ENCODE peak calls at places on chromosomes 1 and 21, in seven cellular contexts. V, F, Q, T, O, H and L are unnamed samples.

GRCh38 chr1:109535971-109536491 is 3.6 kb upstream of the GPR61 start:
- DNase-seq in V (no peak), F (no peak), Q (peak), T (no peak), O (no peak), H (peak), L (no peak)

GRCh38 chr1:226674892-226675719 is 64.0 kb downstream of the ITPKB start:
- DNase-seq in V (no peak), F (peak), Q (peak), T (no peak), O (no peak), H (peak), L (no peak)

GRCh38 chr1:14578156-14578555 is 20.3 kb upstream of the KAZN start:
- DNase-seq in V (no peak), F (no peak), Q (no peak), T (peak), O (no peak), H (no peak), L (no peak)

GRCh38 chr21:44525431-44526095 is 14.4 kb downstream of the KRTAP10-1 start:
- DNase-seq in V (peak), F (no peak), Q (peak), T (no peak), O (no peak), H (no peak), L (no peak)

GRCh38 chr1:25944986-25945385 is 38.8 kb upstream of the STMN1 start:
- DNase-seq in V (no peak), F (no peak), Q (no peak), T (no peak), O (no peak), H (no peak), L (no peak)

GRCh38 chr1:33152685-33153432 is 29.0 kb downstream of the TRIM62 start:
- DNase-seq in V (peak), F (no peak), Q (peak), T (no peak), O (peak), H (peak), L (no peak)

GRCh38 chr1:202888204-202888506 is 794 bp downstream of the RABIF start:
- DNase-seq in V (no peak), F (no peak), Q (no peak), T (peak), O (no peak), H (no peak), L (no peak)

GRCh38 chr1:96060621-96061020 is 661.0 kb upstream of the PTBP2 start:
- DNase-seq in V (no peak), F (no peak), Q (no peak), T (no peak), O (peak), H (no peak), L (no peak)

GRCh38 chr1:3869751-3870301 is 12.6 kb downstream of the DFFB start:
- DNase-seq in V (no peak), F (no peak), Q (no peak), T (peak), O (peak), H (no peak), L (no peak)

GRCh38 chr1:107992341-107992740 is 27.4 kb upstream of the VAV3 start:
- DNase-seq in V (no peak), F (no peak), Q (no peak), T (no peak), O (no peak), H (no peak), L (no peak)

GRCh38 chr1:108753363-108753762 is 6.9 kb downstream of the STXBP3 start:
- DNase-seq in V (no peak), F (no peak), Q (no peak), T (no peak), O (no peak), H (no peak), L (no peak)

GRCh38 chr1:170583186-170583585 is 51.2 kb downstream of the GORAB start:
- DNase-seq in V (no peak), F (no peak), Q (no peak), T (no peak), O (no peak), H (no peak), L (no peak)

GRCh38 chr1:229408458-229409037 is 25.3 kb downstream of the ACTA1 start:
- DNase-seq in V (no peak), F (no peak), Q (no peak), T (no peak), O (peak), H (peak), L (no peak)

GRCh38 chr1:166133276-166133841 is 33.4 kb downstream of the FAM78B start:
- DNase-seq in V (no peak), F (no peak), Q (no peak), T (no peak), O (peak), H (no peak), L (no peak)

GRCh38 chr1:157170677-157171515 is 32.7 kb upstream of the ETV3 start:
- DNase-seq in V (no peak), F (no peak), Q (no peak), T (no peak), O (peak), H (peak), L (no peak)

GRCh38 chr1:172429324-172430127 is 9.0 kb downstream of the C1orf105 start:
- DNase-seq in V (no peak), F (peak), Q (no peak), T (peak), O (peak), H (no peak), L (no peak)

GRCh38 chr1:70608815-70609214 is 197.7 kb downstream of the CTH start:
- DNase-seq in V (no peak), F (no peak), Q (no peak), T (no peak), O (no peak), H (no peak), L (no peak)

GRCh38 chr21:14736162-14736561 is 190.0 kb upstream of the SAMSN1 start:
- DNase-seq in V (no peak), F (no peak), Q (no peak), T (no peak), O (no peak), H (no peak), L (no peak)
- H3K27ac ChIP-seq in V (no peak), F (no peak), Q (no peak), T (no peak), O (no peak), H (no peak), L (no peak)

GRCh38 chr21:41166947-41167346 is 1.0 kb upstream of the BACE2 start:
- DNase-seq in V (peak), F (no peak), Q (peak), T (no peak), O (peak), H (peak), L (no peak)
- H3K27ac ChIP-seq in V (peak), F (no peak), Q (peak), T (no peak), O (no peak), H (peak), L (peak)

GRCh38 chr1:29700522-29700921 is 464.2 kb downstream of the PTPRU start:
- DNase-seq in V (no peak), F (no peak), Q (no peak), T (no peak), O (no peak), H (no peak), L (no peak)

GRCh38 chr1:29697391-29697780 is 461.1 kb downstream of the PTPRU start:
- DNase-seq in V (no peak), F (no peak), Q (no peak), T (no peak), O (no peak), H (no peak), L (no peak)

GRCh38 chr1:29698033-29698432 is 461.7 kb downstream of the PTPRU start:
- DNase-seq in V (no peak), F (no peak), Q (no peak), T (peak), O (peak), H (peak), L (no peak)

GRCh38 chr1:29696656-29697390 is 460.5 kb downstream of the PTPRU start:
- DNase-seq in V (no peak), F (no peak), Q (no peak), T (no peak), O (no peak), H (no peak), L (no peak)

GRCh38 chr1:29698626-29699025 is 462.3 kb downstream of the PTPRU start:
- DNase-seq in V (no peak), F (no peak), Q (no peak), T (no peak), O (no peak), H (no peak), L (no peak)
- H3K27ac ChIP-seq in V (no peak), F (no peak), Q (no peak), T (no peak), O (no peak), H (no peak), L (no peak)

DNA sequence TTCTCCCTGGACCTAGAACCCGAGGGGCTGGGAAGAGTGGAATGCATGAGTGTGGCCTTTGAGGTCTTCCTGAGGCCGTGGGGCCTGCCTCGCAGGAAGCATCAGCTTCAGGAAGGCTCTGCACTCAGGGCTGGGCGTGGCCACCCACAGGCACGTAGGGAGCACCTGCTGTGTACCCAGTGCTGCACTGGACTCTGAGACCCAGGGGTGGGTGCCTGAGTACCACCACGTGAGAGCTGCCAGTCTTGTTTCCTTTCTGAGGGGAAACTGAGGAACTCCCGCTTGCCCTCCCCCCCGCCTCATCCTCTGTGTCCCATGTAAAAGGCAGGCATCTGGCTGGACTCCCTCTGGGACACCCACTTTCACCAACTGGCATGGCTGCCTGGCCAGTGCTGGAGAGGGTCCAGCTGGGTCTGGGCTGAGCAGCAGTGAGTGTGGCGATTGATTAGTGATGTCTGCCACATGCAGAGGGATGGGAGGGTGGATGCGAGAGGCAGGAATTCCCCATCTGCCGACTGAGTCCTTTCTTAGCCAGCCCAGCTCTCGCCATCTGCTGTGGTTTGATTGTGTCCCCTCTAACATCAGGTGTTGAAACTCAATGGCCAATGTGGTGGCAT is 30.2 kb upstream of the TTC34 start:
- DNase-seq in V (no peak), F (no peak), Q (no peak), T (no peak), O (no peak), H (no peak), L (no peak)
- H3K27ac ChIP-seq in V (no peak), F (no peak), Q (no peak), T (no peak), O (no peak), H (no peak), L (no peak)

DNA sequence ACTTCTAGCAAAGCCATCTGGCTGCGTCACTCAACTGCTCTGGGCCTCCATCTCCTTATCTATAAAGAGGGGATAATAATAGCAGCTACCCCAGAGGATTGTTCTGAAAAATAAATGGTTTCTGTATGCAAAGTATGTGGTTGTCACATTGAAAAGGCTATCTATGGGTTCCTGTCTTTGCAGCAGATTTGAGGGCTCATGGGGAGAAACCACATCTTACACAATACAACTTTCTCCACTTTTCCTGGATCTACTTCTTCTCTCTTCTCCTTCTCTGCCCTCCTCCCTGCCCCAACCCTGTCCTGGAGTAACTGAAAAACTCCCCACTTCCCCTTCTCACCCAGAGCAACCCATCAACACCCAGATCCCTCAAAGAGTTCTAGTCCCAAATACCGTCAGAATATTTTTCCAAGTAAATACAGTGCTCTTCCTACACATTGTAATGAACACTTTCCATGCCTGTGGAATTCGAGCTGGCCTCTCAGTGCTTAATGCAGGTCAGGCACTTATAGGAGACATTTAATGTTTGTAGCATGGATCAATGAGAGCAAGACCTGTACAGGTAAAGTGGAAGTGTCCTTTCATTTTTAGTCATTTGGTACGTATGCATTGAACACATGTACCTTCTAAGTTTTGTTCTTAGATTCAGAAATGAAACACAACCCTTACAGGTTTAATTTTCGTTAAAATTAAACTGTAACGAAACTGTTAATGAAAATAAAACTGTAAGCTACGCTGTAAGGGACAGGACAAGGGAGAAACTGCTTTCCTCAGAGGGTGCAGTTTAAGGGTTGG is 131.9 kb downstream of the AK5 start:
- DNase-seq in V (no peak), F (no peak), Q (no peak), T (no peak), O (no peak), H (no peak), L (no peak)
- H3K27ac ChIP-seq in V (no peak), F (no peak), Q (no peak), T (no peak), O (no peak), H (no peak), L (no peak)

DNA sequence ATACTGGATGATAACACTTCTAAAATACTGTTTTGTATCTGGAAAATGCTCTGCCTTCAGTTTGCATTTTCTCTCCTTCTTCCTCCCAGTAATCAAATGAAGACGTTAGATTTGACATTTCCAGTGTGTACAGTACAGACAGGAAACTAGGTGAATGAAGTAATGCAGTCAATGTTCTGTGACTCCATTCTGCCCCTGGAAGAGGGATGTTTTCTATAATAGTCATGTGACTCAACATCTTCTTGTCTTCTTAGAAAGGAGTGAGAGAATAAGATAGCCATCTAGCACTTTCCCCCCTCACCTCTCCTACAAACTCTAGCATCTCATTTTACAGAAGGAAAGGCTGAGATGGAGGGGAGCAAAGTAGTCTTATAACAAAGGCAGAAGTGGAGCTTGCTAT is 77.6 kb downstream of the DDR2 start:
- DNase-seq in V (no peak), F (no peak), Q (no peak), T (no peak), O (no peak), H (no peak), L (no peak)
- H3K27ac ChIP-seq in V (peak), F (no peak), Q (peak), T (peak), O (no peak), H (peak), L (no peak)

GRCh38 chr1:111720274-111720976 is 18.8 kb downstream of the INKA2 start:
- DNase-seq in V (no peak), F (no peak), Q (no peak), T (no peak), O (peak), H (peak), L (no peak)
- H3K27ac ChIP-seq in V (no peak), F (no peak), Q (peak), T (no peak), O (peak), H (peak), L (peak)

DNA sequence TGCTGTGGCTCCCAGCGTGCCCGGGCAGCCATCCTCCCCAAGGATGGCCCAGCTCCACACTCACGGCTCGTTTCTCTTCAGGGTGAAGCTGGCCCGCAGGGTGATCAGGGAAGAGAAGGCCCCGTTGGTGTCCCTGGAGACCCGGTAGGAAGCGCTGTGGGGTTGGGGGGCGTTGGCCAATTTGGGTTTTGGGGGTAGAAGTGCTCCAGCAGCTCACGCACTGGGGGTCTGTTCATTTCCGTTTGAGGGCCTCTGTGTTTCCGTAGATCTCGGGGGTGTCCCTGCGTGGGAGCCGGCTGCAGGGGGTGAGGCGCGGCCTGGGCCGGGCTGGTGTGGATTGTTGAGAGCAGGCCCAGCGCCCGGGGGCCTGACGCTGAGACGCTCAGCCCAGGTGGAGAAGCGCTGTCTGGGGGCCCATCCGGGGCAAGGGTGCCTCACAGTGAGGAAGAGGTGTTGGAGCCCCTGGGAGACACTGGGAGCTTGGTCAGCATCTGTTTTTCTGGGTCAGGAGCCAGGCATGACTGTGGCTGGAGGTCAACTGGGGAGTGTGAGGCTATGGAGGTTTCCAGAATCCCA is 12.6 kb downstream of the COL6A1 start:
- DNase-seq in V (peak), F (peak), Q (peak), T (peak), O (no peak), H (peak), L (no peak)
- H3K27ac ChIP-seq in V (peak), F (no peak), Q (peak), T (peak), O (no peak), H (no peak), L (no peak)

GRCh38 chr1:155168456-155169210 is 4.5 kb downstream of the KRTCAP2 start:
- DNase-seq in V (no peak), F (no peak), Q (no peak), T (no peak), O (no peak), H (no peak), L (no peak)

GRCh38 chr1:155167166-155168104 is 5.7 kb downstream of the KRTCAP2 start:
- DNase-seq in V (peak), F (peak), Q (peak), T (peak), O (peak), H (peak), L (no peak)

GRCh38 chr1:155169541-155169940 is 3.6 kb downstream of the KRTCAP2 start:
- DNase-seq in V (no peak), F (no peak), Q (no peak), T (no peak), O (no peak), H (no peak), L (no peak)

GRCh38 chr1:155166373-155167165 is 6.5 kb downstream of the KRTCAP2 start:
- DNase-seq in V (peak), F (no peak), Q (peak), T (no peak), O (peak), H (peak), L (no peak)

DNA sequence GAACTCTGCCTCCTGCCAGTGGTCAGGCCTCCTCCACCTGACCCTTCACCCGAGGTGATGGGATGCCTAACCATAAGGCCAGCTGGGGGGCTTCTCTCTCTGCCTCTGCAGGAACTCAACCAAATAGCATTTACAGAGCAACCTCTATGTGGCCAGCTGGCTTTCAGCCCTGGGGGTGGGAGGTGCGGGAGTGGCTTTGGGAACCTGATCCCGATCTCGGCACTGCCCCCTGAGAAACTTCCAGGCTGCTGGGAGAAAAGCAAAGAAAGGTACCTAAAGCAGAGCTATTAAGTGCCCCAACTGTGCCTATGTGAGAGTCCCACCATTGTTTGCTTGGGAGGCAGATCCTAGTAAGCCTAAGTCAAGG is 7.1 kb downstream of the KRTCAP2 start:
- DNase-seq in V (no peak), F (no peak), Q (no peak), T (no peak), O (peak), H (no peak), L (no peak)
- H3K27ac ChIP-seq in V (no peak), F (no peak), Q (peak), T (no peak), O (no peak), H (peak), L (no peak)

GRCh38 chr1:75136921-75137641 is 2.9 kb downstream of the LHX8 start:
- DNase-seq in V (no peak), F (no peak), Q (peak), T (peak), O (peak), H (no peak), L (no peak)
- H3K27ac ChIP-seq in V (no peak), F (no peak), Q (no peak), T (no peak), O (no peak), H (no peak), L (no peak)